ENCODE peak calls at places on chromosomes 6 and 20, in five cellular contexts. U is astrocyte; I is CD8-positive, alpha-beta T cell; G is right atrium auricular region; E is cardiac muscle cell. J is an unnamed sample. For H3K27me3, the result is how much of the 10 kb centered on the place peaks cover.

GRCh38 chr6:169906004-169906740 is 154.8 kb downstream of the ERMARD start:
- DNase-seq in E (no peak), U (no peak), I (no peak), G (no peak), J (no peak)

GRCh38 chr6:12354499-12354898 is 64.3 kb downstream of the EDN1 start:
- DNase-seq in G (no peak), I (no peak), U (peak), E (peak), J (no peak)

GRCh38 chr20:34634392-34634791 is 42.5 kb downstream of the PIGU start:
- DNase-seq in E (no peak), I (no peak), U (no peak), G (no peak), J (no peak)

GRCh38 chr6:138468320-138469015 is 30.8 kb downstream of the NHSL1 start:
- DNase-seq in E (peak), U (peak), I (no peak), G (no peak), J (no peak)

GRCh38 chr6:139597087-139597763 is 222.8 kb upstream of the CITED2 start:
- DNase-seq in G (no peak), U (no peak), I (no peak), E (peak), J (no peak)

GRCh38 chr6:32796848-32797776 is 19.7 kb downstream of the HLA-DOB start:
- DNase-seq in G (peak), U (peak), E (peak), I (peak), J (no peak)

GRCh38 chr20:43564993-43565757 is 6.3 kb downstream of the SGK2 start:
- DNase-seq in E (no peak), G (no peak), U (no peak), I (no peak), J (no peak)

GRCh38 chr20:52619101-52619500 is 353.1 kb upstream of the TSHZ2 start:
- DNase-seq in I (no peak), G (no peak), U (no peak), E (no peak), J (no peak)

GRCh38 chr6:95578106-95578410 is 723 bp downstream of the MANEA start:
- DNase-seq in G (no peak), I (no peak), E (no peak), U (no peak), J (no peak)

GRCh38 chr20:6123650-6124014 is 802 bp upstream of the FERMT1 start:
- DNase-seq in E (no peak), I (no peak), G (no peak), U (no peak), J (no peak)
- H3K4me3 ChIP-seq in E (no peak), I (no peak), G (no peak), U (peak), J (no peak)

DNA sequence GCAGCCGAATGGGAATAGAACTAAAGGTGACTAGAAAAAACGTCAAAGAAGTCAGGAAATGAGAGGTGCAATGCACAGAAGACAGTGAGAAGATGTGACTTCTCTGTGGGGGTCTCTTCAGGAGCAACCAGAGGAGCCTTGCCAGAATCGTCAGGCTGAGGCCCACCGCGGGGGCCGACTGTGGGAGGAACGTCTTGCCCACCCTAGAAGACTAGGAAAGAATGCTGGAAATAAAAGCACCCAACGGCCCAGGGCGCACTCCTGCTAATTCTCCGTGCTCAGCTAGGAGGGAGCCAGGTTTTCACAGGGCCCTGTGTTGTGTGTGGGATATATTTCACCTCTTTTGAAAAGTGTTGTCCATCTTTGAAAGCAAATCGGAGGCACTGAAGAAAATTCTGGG is 129.2 kb downstream of the SMOC2 start:
- DNase-seq in G (no peak), I (no peak), E (no peak), U (no peak), J (no peak)
- H3K27me3 ChIP-seq in G (under half), I (under half), E (under half), U (under half), J (under half)

GRCh38 chr20:47244451-47244850 is 112.0 kb downstream of the ZMYND8 start:
- DNase-seq in I (no peak), E (no peak), G (no peak), U (no peak), J (no peak)
- TF ChIP-seq CTCF in I (no peak), E (no peak), G (no peak), U (no peak), J (no peak)

GRCh38 chr6:116512155-116512559 is 718 bp downstream of the CALHM5 start:
- DNase-seq in G (no peak), U (no peak), I (no peak), E (peak), J (no peak)

GRCh38 chr6:116513224-116513875 is 1.9 kb downstream of the CALHM5 start:
- DNase-seq in G (no peak), I (no peak), U (no peak), E (no peak), J (no peak)

GRCh38 chr6:116512709-116513108 is 1.3 kb downstream of the CALHM5 start:
- DNase-seq in I (no peak), G (no peak), E (no peak), U (no peak), J (no peak)

GRCh38 chr6:116514103-116514502 is 2.7 kb downstream of the CALHM5 start:
- DNase-seq in E (no peak), U (no peak), G (no peak), I (no peak), J (no peak)

DNA sequence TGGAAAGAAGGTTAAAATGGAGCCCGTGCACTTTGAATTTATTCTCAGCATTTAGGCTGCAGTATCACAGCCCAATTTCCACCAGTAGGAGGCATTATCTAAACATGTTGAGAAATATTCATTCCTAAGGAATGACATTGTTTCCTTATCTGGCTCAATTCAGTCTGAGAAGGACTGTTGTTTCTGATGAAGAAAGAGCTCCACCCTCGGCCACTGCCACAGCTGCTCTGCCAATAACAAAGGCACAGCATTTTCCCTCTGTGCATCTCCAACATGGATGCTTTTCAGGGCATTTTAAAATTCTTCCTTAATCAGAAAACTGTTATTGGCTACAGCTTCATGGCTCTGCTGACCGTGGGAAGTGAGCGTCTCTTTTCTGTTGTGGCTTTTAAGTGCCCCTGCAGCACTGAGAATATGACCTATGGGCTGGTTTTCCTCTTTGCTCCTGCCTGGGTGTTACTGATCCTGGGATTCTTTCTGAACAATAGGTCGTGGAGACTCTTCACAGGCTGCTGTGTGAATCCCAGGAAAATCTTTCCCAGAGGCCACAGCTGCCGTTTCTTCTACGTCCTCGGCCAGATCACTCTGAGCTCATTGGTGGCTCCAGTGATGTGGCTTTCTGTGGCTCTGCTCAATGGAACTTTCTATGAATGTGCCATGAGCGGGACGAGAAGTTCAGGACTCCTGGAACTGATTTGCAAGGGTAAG is at the start of gene CALHM5:
- DNase-seq in U (peak), G (peak), I (no peak), E (peak), J (no peak)
- H3K4me3 ChIP-seq in U (peak), G (peak), I (no peak), E (no peak), J (peak)

DNA sequence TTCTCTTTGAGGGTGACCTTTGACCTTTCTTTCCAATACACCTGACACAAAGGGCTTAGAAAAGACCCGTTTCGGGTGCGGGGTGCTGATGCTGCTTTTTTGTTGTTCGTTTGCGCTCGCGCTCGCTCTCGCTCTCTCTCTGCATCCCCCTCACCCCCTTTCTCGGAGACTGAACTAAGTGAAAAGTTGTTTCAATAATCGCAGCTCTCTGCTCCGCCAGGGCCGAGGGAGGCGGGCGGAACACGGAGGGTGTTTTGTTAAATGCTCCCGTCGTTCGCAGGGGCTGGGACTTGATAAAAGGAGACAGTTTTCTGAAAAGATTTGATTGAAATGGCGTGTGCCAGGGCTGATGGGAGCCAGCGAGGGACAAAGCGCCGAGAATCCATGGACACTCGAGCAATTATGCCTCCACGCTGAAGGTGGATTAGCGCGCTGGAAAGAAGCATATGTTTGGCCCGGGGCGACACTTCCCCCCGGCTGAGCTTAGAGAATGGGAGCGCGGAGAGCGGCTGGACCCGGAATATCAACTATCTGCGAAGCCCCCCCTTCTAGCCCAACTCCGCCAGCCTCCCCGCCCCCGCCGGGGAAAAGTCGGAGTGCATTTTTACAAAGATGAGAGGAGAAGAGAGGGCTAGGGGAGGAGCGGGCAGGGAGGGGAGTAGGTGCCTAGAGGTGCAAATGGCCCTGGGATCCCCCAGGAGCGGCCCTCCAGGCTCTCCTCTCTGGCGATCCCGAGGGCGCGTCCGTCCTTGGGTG is 25.0 kb downstream of the TFAP2A start:
- DNase-seq in G (no peak), I (no peak), E (no peak), U (no peak), J (no peak)
- H3K27me3 ChIP-seq in G (under half), I (half or more), E (half or more), U (half or more), J (under half)

DNA sequence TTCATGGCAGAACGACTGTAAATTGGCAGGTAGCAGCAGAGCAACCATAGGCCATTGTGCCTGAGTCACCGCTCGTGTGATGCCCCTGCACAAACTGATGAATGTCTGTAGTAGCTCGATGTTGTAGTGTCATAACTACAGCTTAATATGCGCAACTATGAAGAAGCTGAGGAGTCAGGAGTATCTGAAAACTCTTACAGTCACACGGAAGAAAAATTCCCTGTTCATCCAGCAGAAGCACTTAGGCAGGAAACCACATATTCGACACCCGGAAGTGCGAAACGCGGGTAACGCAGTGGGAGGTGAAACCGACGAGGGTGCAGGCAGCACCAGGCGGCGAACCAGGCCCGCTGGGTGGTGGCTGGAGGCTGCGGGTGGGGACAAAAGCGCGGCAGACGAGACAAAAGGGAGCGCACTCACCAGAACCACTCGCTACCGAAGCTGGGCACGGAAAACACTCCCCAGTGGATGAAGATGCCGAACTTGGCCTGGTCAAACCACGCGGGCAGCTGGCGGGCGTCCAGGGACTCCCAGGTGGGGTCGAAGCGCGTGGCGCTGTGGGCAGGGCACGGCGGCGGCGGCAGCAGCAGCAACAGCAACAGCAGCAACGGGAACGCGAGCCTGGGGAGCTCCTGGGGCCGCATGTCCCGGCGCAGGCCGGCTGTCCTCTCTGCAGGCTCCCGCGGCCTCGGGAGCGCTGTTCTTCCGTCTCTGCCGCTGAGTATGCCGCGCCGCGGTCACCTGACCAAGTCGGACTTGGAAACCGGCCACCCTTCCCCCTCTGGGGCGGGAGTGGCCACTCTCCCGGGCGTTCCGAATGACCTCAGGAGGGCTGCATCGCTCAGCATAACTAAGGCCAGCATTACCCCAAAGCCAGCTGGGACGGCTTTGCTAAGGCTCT is at the start of gene FUCA2:
- DNase-seq in U (peak), G (peak), I (peak), E (peak), J (peak)
- TF ChIP-seq CTCF in U (no peak), G (peak), I (no peak), E (no peak), J (peak)

DNA sequence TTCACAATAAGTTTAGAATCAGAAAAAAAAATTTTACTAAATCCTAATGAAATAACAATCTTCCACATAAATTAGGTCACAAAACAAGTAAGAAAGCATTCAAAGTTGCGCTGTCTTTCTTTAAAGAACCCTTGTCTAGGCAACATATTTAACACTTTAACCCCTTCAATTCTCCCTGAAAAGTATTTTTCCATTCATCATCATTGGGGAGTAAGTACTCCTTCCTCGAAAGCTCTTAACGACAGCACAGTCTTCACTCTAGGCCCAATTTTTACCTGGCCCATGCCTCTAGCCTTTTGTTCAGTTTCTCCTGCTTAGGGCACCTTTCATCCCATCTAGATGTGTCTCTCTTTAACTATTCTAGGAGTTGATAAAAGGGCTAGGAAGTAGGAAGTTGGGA is 2.6 kb downstream of the TSPYL1 start:
- DNase-seq in E (no peak), U (no peak), G (no peak), I (no peak), J (no peak)
- H3K4me3 ChIP-seq in E (peak), U (peak), G (peak), I (peak), J (peak)